ENCODE peak calls at places on chromosome 5, in six cellular contexts. E is fibroblast of mammary gland, F is aorta, Z is sigmoid colon, K is A549, W is fibroblast of pulmonary artery. A is an unnamed sample.

GRCh38 chr5:154138701-154139100 is 51.8 kb upstream of the GALNT10 start:
- DNase-seq in W (peak), F (no peak), Z (peak), K (no peak), E (peak), A (no peak)

GRCh38 chr5:35345222-35345621 is 114.9 kb upstream of the PRLR start:
- DNase-seq in W (no peak), K (no peak), E (peak), F (no peak), Z (no peak), A (no peak)

GRCh38 chr5:145683426-145683825 is 151.7 kb downstream of the PRELID2 start:
- DNase-seq in E (no peak), F (no peak), W (no peak), Z (no peak), K (no peak), A (no peak)

GRCh38 chr5:81817980-81818379 is 67.1 kb upstream of the SSBP2 start:
- DNase-seq in W (no peak), K (no peak), F (no peak), E (no peak), Z (no peak), A (no peak)

GRCh38 chr5:148846930-148847329 is 20.5 kb downstream of the ADRB2 start:
- DNase-seq in F (no peak), Z (no peak), W (no peak), E (peak), K (no peak), A (no peak)

GRCh38 chr5:10460252-10460906 is 18.7 kb downstream of the ROPN1L start:
- DNase-seq in E (no peak), W (peak), Z (peak), K (peak), F (peak), A (no peak)

GRCh38 chr5:147169399-147169798 is 65.4 kb upstream of the STK32A start:
- DNase-seq in F (no peak), Z (no peak), K (no peak), W (peak), E (peak), A (no peak)

GRCh38 chr5:122775713-122776084 is 819 bp downstream of the SNX2 start:
- DNase-seq in F (no peak), Z (no peak), E (peak), K (no peak), W (peak), A (no peak)

GRCh38 chr5:164636456-164636855 is 1131.0 kb downstream of the MAT2B start:
- DNase-seq in F (no peak), K (no peak), W (no peak), Z (no peak), E (no peak), A (no peak)

GRCh38 chr5:14859980-14860379 is 11.6 kb downstream of the ANKH start:
- DNase-seq in W (no peak), E (no peak), K (no peak), F (no peak), Z (no peak), A (no peak)

GRCh38 chr5:102758576-102758975 is 3.5 kb downstream of the PAM start:
- DNase-seq in W (peak), E (peak), Z (no peak), F (no peak), K (no peak), A (no peak)

GRCh38 chr5:85621668-85622067 is 996.1 kb upstream of the COX7C start:
- DNase-seq in F (no peak), K (no peak), E (no peak), Z (no peak), W (no peak), A (no peak)

GRCh38 chr5:181064987-181065386 is 24.9 kb downstream of the BTNL9 start:
- DNase-seq in E (no peak), Z (no peak), F (no peak), W (no peak), K (no peak), A (no peak)

GRCh38 chr5:74040065-74040551 is 414.1 kb downstream of the ARHGEF28 start:
- DNase-seq in E (peak), W (peak), Z (no peak), F (no peak), K (no peak), A (peak)

GRCh38 chr5:3209918-3210317 is 385.7 kb upstream of the IRX1 start:
- DNase-seq in E (no peak), Z (no peak), F (no peak), W (no peak), K (no peak), A (no peak)

GRCh38 chr5:88827997-88828396 is 55.0 kb downstream of the MEF2C start:
- DNase-seq in W (no peak), Z (no peak), E (no peak), F (no peak), K (no peak), A (no peak)

GRCh38 chr5:174843263-174844250 is 119.2 kb downstream of the MSX2 start:
- DNase-seq in Z (peak), W (no peak), E (peak), F (no peak), K (no peak), A (no peak)

GRCh38 chr5:111530298-111530740 is 18.0 kb upstream of the STARD4 start:
- DNase-seq in Z (peak), K (peak), E (peak), F (peak), W (peak), A (no peak)

GRCh38 chr5:172098883-172099282 is 89.1 kb downstream of the STK10 start:
- DNase-seq in W (no peak), F (no peak), E (no peak), Z (no peak), K (no peak), A (no peak)

GRCh38 chr5:141517321-141517720 is 28.4 kb downstream of the PCDHGC5 start:
- DNase-seq in Z (no peak), F (no peak), E (no peak), K (no peak), W (no peak), A (no peak)

GRCh38 chr5:89694026-89694540 is 715.5 kb downstream of the CETN3 start:
- DNase-seq in F (no peak), Z (no peak), W (no peak), E (no peak), K (no peak), A (no peak)

GRCh38 chr5:151023651-151024050 is 3.3 kb downstream of the GPX3 start:
- DNase-seq in K (no peak), W (peak), E (peak), F (peak), Z (peak), A (no peak)

GRCh38 chr5:33588654-33589372 is 148.0 kb downstream of the TARS1 start:
- DNase-seq in F (no peak), Z (no peak), K (peak), E (no peak), W (no peak), A (no peak)

GRCh38 chr5:95440825-95441224 is 49.7 kb downstream of the FAM81B start:
- DNase-seq in E (no peak), Z (no peak), W (no peak), K (no peak), F (no peak), A (no peak)

GRCh38 chr5:82044015-82044414 is 72.2 kb downstream of the ATG10 start:
- DNase-seq in W (no peak), E (no peak), K (no peak), F (no peak), Z (no peak), A (no peak)

GRCh38 chr5:151591144-151591819 is at the start of gene FAT2:
- DNase-seq in E (no peak), Z (no peak), K (no peak), F (no peak), W (no peak), A (no peak)

DNA sequence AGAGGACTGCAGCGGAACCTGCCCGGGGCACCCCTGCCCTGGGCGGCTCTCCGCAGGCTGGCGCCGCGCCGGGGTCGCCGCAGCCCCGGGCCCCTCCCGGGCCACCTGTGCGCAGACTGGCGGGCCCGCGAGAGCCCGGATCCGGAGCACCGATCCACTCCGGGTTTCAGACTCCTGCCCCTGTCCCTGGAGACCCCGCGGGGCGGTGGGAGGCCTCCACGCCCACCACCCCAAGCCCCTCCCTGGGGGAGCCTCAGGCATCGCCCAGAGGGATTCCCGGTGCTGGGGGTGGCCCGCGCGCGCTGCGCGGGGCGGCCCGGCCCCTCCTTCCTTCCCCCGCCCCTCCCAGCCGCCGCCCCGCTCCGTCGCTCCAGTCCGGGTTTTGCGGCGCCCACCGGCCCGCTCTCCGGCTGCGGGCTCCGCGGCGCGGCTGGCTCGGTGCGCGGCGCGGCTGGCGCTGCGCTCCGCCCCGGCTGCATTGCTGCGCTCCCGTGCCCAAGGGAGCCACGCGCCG is at the start of gene UNC5A:
- DNase-seq in W (peak), F (no peak), K (no peak), E (peak), Z (no peak), A (no peak)
- H3K4me3 ChIP-seq in W (peak), F (no peak), K (peak), E (no peak), Z (peak), A (peak)

GRCh38 chr5:124639095-124639665 is 107.3 kb downstream of the ZNF608 start:
- DNase-seq in K (no peak), W (no peak), Z (no peak), E (no peak), F (no peak), A (no peak)
- H3K4me3 ChIP-seq in K (no peak), W (no peak), Z (no peak), E (no peak), F (no peak), A (no peak)

GRCh38 chr5:62828757-62829156 is 250.1 kb downstream of the LRRC70 start:
- DNase-seq in F (no peak), W (no peak), E (no peak), Z (no peak), K (no peak), A (no peak)

GRCh38 chr5:62824936-62825335 is 246.3 kb downstream of the LRRC70 start:
- DNase-seq in W (no peak), Z (no peak), F (no peak), K (no peak), E (no peak), A (no peak)

GRCh38 chr5:62825623-62826220 is 247.1 kb downstream of the LRRC70 start:
- DNase-seq in W (no peak), F (no peak), E (no peak), K (no peak), Z (no peak), A (no peak)

GRCh38 chr5:62829241-62829986 is 250.8 kb downstream of the LRRC70 start:
- DNase-seq in F (no peak), E (no peak), Z (no peak), K (no peak), W (no peak), A (no peak)
- H3K4me3 ChIP-seq in F (no peak), E (no peak), Z (no peak), K (no peak), W (no peak), A (no peak)

GRCh38 chr5:77181173-77181572 is 29.3 kb upstream of the PDE8B start:
- DNase-seq in Z (no peak), E (no peak), W (no peak), K (no peak), F (no peak), A (no peak)
- H3K4me3 ChIP-seq in Z (peak), E (no peak), W (no peak), K (no peak), F (peak), A (no peak)

GRCh38 chr5:140362311-140362710 is 2.3 kb downstream of the SLC4A9 start:
- DNase-seq in F (no peak), E (no peak), K (no peak), W (no peak), Z (no peak), A (no peak)

GRCh38 chr5:140364472-140364765 is 4.4 kb downstream of the SLC4A9 start:
- DNase-seq in K (no peak), F (no peak), E (no peak), W (no peak), Z (no peak), A (no peak)

GRCh38 chr5:140362875-140363630 is 3.1 kb downstream of the SLC4A9 start:
- DNase-seq in K (peak), F (peak), W (peak), Z (peak), E (peak), A (no peak)

GRCh38 chr5:140365282-140365681 is 5.3 kb downstream of the SLC4A9 start:
- DNase-seq in E (no peak), W (no peak), F (no peak), K (no peak), Z (no peak), A (no peak)

DNA sequence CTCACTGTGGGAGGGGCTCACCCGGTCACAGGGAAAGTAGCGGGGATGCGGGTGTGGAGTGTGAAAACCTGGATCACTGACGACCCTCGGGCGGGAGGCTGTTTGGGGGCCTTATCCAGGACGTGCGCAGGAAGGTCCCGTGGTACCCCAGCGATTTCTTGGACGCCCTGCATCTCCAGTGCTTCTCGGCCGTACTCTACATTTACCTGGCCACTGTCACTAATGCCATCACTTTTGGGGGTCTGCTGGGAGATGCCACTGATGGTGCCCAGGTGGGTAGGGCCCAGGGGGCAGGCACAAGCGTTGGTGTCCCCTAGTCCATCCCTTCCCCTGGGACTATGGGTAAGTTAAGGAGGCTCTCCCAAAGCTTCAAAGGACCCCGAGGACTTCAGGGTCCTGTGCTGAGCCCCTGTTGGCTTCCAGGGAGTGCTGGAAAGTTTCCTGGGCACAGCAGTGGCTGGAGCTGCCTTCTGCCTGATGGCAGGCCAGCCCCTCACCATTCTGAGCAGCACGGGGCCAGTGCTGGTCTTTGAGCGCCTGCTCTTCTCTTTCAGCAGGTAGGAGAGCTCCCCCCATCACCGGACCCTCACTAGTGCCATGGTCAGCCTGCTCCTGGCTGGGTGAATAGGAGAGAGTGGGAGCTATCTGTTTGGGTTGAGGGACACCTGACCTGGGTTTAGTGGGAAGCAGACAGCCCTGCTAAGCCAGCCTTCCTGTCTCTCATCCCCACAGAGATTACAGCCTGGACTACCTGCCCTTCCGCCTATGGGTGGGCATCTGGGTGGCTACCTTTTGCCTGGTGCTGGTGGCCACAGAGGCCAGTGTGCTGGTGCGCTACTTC is 3.9 kb downstream of the SLC4A9 start:
- DNase-seq in K (no peak), W (no peak), E (no peak), F (no peak), Z (no peak), A (no peak)
- H3K4me3 ChIP-seq in K (peak), W (peak), E (peak), F (no peak), Z (peak), A (peak)